ENCODE peak calls at places on chromosome 17, in eight cellular contexts. H, D, Z, J, Y, V, K and M are unnamed samples.

GRCh38 chr17:14197582-14197981 is 39.1 kb downstream of the CDRT15 start:
- ATAC-seq in H (no peak), D (peak), Z (peak), J (peak), Y (no peak), V (no peak), K (no peak), M (peak)

GRCh38 chr17:76570877-76571471 is 14.7 kb downstream of the ST6GALNAC2 start:
- ATAC-seq in H (no peak), D (no peak), Z (no peak), J (no peak), Y (no peak), V (no peak), K (no peak), M (no peak)

GRCh38 chr17:9470171-9470570 is 105.4 kb downstream of the STX8 start:
- ATAC-seq in H (no peak), D (no peak), Z (peak), J (peak), Y (no peak), V (no peak), K (no peak), M (peak)

GRCh38 chr17:41101586-41102259 is at the start of gene KRTAP4-16:
- ATAC-seq in H (no peak), D (no peak), Z (no peak), J (no peak), Y (no peak), V (no peak), K (no peak), M (no peak)

GRCh38 chr17:63106050-63106449 is 140.0 kb downstream of the TANC2 start:
- ATAC-seq in H (no peak), D (no peak), Z (no peak), J (no peak), Y (no peak), V (no peak), K (no peak), M (no peak)

GRCh38 chr17:30780343-30780742 is 44.1 kb downstream of the CRLF3 start:
- ATAC-seq in H (no peak), D (no peak), Z (peak), J (peak), Y (no peak), V (no peak), K (no peak), M (peak)

GRCh38 chr17:72407336-72408121 is 286.7 kb downstream of the SOX9 start:
- ATAC-seq in H (peak), D (peak), Z (no peak), J (no peak), Y (peak), V (peak), K (peak), M (no peak)

GRCh38 chr17:44916781-44917241 is 1.5 kb upstream of the GFAP start:
- ATAC-seq in H (peak), D (peak), Z (no peak), J (no peak), Y (no peak), V (peak), K (peak), M (no peak)

GRCh38 chr17:60355663-60356594 is 36.0 kb downstream of the USP32 start:
- ATAC-seq in H (no peak), D (no peak), Z (peak), J (peak), Y (no peak), V (peak), K (no peak), M (no peak)

GRCh38 chr17:64229815-64230550 is 33.1 kb downstream of the TEX2 start:
- ATAC-seq in H (peak), D (peak), Z (no peak), J (no peak), Y (no peak), V (peak), K (no peak), M (no peak)

GRCh38 chr17:67569873-67570272 is 147.9 kb upstream of the NOL11 start:
- ATAC-seq in H (no peak), D (no peak), Z (no peak), J (no peak), Y (no peak), V (peak), K (no peak), M (no peak)

GRCh38 chr17:12422632-12423031 is 243.1 kb upstream of the MYOCD start:
- ATAC-seq in H (peak), D (peak), Z (no peak), J (no peak), Y (no peak), V (peak), K (no peak), M (no peak)

GRCh38 chr17:48162305-48162934 is 54.9 kb downstream of the SNX11 start:
- ATAC-seq in H (no peak), D (no peak), Z (no peak), J (no peak), Y (peak), V (peak), K (no peak), M (no peak)

GRCh38 chr17:65553009-65553645 is 8.3 kb downstream of the AXIN2 start:
- ATAC-seq in H (peak), D (no peak), Z (peak), J (peak), Y (no peak), V (no peak), K (peak), M (no peak)

GRCh38 chr17:16273929-16274339 is 56.9 kb downstream of the PIGL start:
- ATAC-seq in H (no peak), D (no peak), Z (no peak), J (no peak), Y (peak), V (no peak), K (no peak), M (no peak)

GRCh38 chr17:17201907-17202306 is 4.2 kb downstream of the PLD6 start:
- ATAC-seq in H (peak), D (peak), Z (no peak), J (no peak), Y (no peak), V (no peak), K (no peak), M (no peak)

GRCh38 chr17:74430706-74431567 is 951 bp upstream of the GPRC5C start:
- ATAC-seq in H (peak), D (peak), Z (peak), J (peak), Y (peak), V (peak), K (peak), M (peak)

GRCh38 chr17:8006836-8007680 is 4.6 kb downstream of the GUCY2D start:
- ATAC-seq in H (no peak), D (no peak), Z (no peak), J (no peak), Y (no peak), V (no peak), K (no peak), M (no peak)

GRCh38 chr17:8837438-8838075 is 29.9 kb downstream of the PIK3R6 start:
- ATAC-seq in H (peak), D (peak), Z (no peak), J (no peak), Y (no peak), V (peak), K (no peak), M (no peak)

GRCh38 chr17:40452074-40452787 is 9.0 kb downstream of the IGFBP4 start:
- ATAC-seq in H (peak), D (peak), Z (peak), J (peak), Y (no peak), V (no peak), K (peak), M (no peak)

GRCh38 chr17:1165836-1166235 is 13.9 kb downstream of the ABR start:
- ATAC-seq in H (no peak), D (peak), Z (no peak), J (no peak), Y (no peak), V (no peak), K (no peak), M (no peak)

GRCh38 chr17:9217151-9218067 is 196.1 kb downstream of the NTN1 start:
- ATAC-seq in H (peak), D (peak), Z (no peak), J (peak), Y (no peak), V (peak), K (peak), M (no peak)

GRCh38 chr17:19275457-19276082 is 38.4 kb downstream of the EPN2 start:
- ATAC-seq in H (no peak), D (no peak), Z (no peak), J (peak), Y (no peak), V (no peak), K (no peak), M (no peak)

GRCh38 chr17:28549274-28550132 is 2.9 kb downstream of the UNC119 start:
- ATAC-seq in H (no peak), D (no peak), Z (peak), J (peak), Y (no peak), V (no peak), K (no peak), M (peak)

GRCh38 chr17:37779554-37779953 is 34.7 kb upstream of the HNF1B start:
- ATAC-seq in H (no peak), D (no peak), Z (no peak), J (no peak), Y (no peak), V (no peak), K (peak), M (no peak)

GRCh38 chr17:40448213-40448638 is 5.0 kb downstream of the IGFBP4 start:
- ATAC-seq in H (no peak), D (no peak), Z (no peak), J (no peak), Y (no peak), V (peak), K (no peak), M (no peak)

GRCh38 chr17:77214743-77215142 is 74.0 kb downstream of the SEC14L1 start:
- ATAC-seq in H (peak), D (peak), Z (peak), J (no peak), Y (peak), V (peak), K (peak), M (no peak)

GRCh38 chr17:524570-524969 is 172.0 kb upstream of the RPH3AL start:
- ATAC-seq in H (no peak), D (no peak), Z (no peak), J (no peak), Y (no peak), V (no peak), K (no peak), M (no peak)

GRCh38 chr17:48139948-48140347 is 32.4 kb downstream of the SNX11 start:
- ATAC-seq in H (peak), D (peak), Z (peak), J (no peak), Y (no peak), V (peak), K (no peak), M (no peak)

GRCh38 chr17:80671039-80671822 is 126.6 kb downstream of the RPTOR start:
- ATAC-seq in H (no peak), D (no peak), Z (no peak), J (no peak), Y (no peak), V (no peak), K (no peak), M (no peak)